ENCODE peak calls at places on chromosomes 4 and X, in ten cellular contexts. X is neural crest cell, L is cardiac fibroblast, T is breast epithelium, F is heart left ventricle, Q is Peyer's patch, Z is thoracic aorta, N is AG09319, E is mesothelial cell of epicardium, H is suprapubic skin. I is an unnamed sample.

GRCh38 chrX:20637351-20637750 is 370.6 kb upstream of the RPS6KA3 start:
- DNase-seq in T (no peak), N (no peak), X (no peak), F (no peak), Z (no peak), E (no peak), H (no peak), Q (no peak), L (no peak), I (no peak)

GRCh38 chrX:12890467-12890866 is 16.0 kb upstream of the TLR8 start:
- DNase-seq in X (no peak), L (peak; percentile 32), H (no peak), T (no peak), F (no peak), N (no peak), E (no peak), Z (no peak), Q (no peak), I (peak; percentile 39)

GRCh38 chr4:148399004-148399403 is 43.2 kb downstream of the NR3C2 start:
- DNase-seq in Q (no peak), F (no peak), E (no peak), H (no peak), L (no peak), Z (no peak), N (no peak), T (no peak), X (no peak), I (no peak)

GRCh38 chr4:17781072-17781830 is at the start of gene FAM184B:
- DNase-seq in N (no peak), Q (no peak), T (no peak), L (no peak), F (no peak), X (peak; percentile 12), E (peak; percentile 43), Z (no peak), H (no peak), I (no peak)

GRCh38 chrX:150570512-150570911 is 2.1 kb downstream of the MTM1 start:
- DNase-seq in Z (no peak), L (no peak), T (no peak), F (no peak), H (no peak), N (no peak), E (no peak), X (no peak), Q (no peak), I (peak; percentile 18)

GRCh38 chr4:11218692-11219091 is 210.0 kb downstream of the HS3ST1 start:
- DNase-seq in N (no peak), E (no peak), H (no peak), F (no peak), Q (no peak), L (no peak), X (no peak), T (no peak), Z (no peak), I (no peak)

GRCh38 chr4:186762865-186763264 is 39.2 kb upstream of the FAT1 start:
- DNase-seq in E (no peak), F (no peak), N (no peak), T (no peak), H (no peak), Q (no peak), L (no peak), Z (no peak), X (no peak), I (no peak)

GRCh38 chrX:17459008-17459407 is 84.0 kb downstream of the NHS start:
- DNase-seq in Q (no peak), T (no peak), F (no peak), E (no peak), Z (no peak), X (no peak), H (no peak), N (peak; percentile 88), L (peak; percentile 70), I (peak; percentile 69)

GRCh38 chrX:7263961-7264360 is 116.0 kb upstream of the PUDP start:
- DNase-seq in N (no peak), Q (no peak), X (no peak), L (no peak), H (no peak), E (no peak), T (peak; percentile 50), F (no peak), Z (no peak), I (no peak)

GRCh38 chr4:169846396-169846795 is 88.7 kb upstream of the HPF1 start:
- DNase-seq in H (no peak), Q (no peak), E (no peak), L (no peak), Z (no peak), N (no peak), X (no peak), F (no peak), T (no peak), I (no peak)

GRCh38 chrX:952816-953215 is 259.6 kb downstream of the CRLF2 start:
- DNase-seq in X (no peak), L (no peak), E (no peak), N (no peak), H (no peak), F (no peak), T (no peak), Q (no peak), Z (no peak), I (no peak)

GRCh38 chr4:108830509-108831244 is 67.8 kb upstream of the ETNPPL start:
- DNase-seq in F (peak; percentile 86), T (no peak), H (no peak), L (peak; percentile 58), X (no peak), N (no peak), E (peak; percentile 54), Z (no peak), Q (no peak), I (peak; percentile 57)

GRCh38 chrX:132369650-132370049 is 119.2 kb downstream of the MBNL3 start:
- DNase-seq in H (no peak), N (no peak), Q (no peak), E (no peak), T (no peak), X (no peak), F (no peak), L (no peak), Z (no peak), I (no peak)

GRCh38 chr4:76108467-76109181 is 34.1 kb downstream of the ART3 start:
- DNase-seq in T (no peak), X (no peak), H (no peak), N (no peak), Z (no peak), E (no peak), Q (no peak), F (no peak), L (peak; percentile 14), I (peak; percentile 29)

GRCh38 chrX:119156241-119156640 is 28.6 kb upstream of the KIAA1210 start:
- DNase-seq in F (no peak), Z (no peak), E (no peak), H (no peak), X (no peak), L (peak; percentile 0), N (no peak), Q (no peak), T (no peak), I (no peak)

GRCh38 chr4:158315706-158316105 is 105.4 kb downstream of the TMEM144 start:
- DNase-seq in H (no peak), T (no peak), E (no peak), L (peak; percentile 65), Q (no peak), X (no peak), F (no peak), N (peak; percentile 71), Z (no peak), I (peak; percentile 61)

GRCh38 chrX:48910926-48911406 is 480 bp downstream of the SLC35A2 start:
- DNase-seq in L (peak; percentile 43), H (no peak), F (no peak), Z (no peak), N (no peak), X (no peak), E (no peak), T (no peak), Q (no peak), I (peak; percentile 28)

GRCh38 chrX:48913605-48914366 is 2.3 kb upstream of the SLC35A2 start:
- DNase-seq in N (no peak), E (no peak), L (no peak), Q (no peak), H (no peak), Z (no peak), T (no peak), X (no peak), F (no peak), I (no peak)

GRCh38 chrX:48908600-48908999 is 2.8 kb downstream of the SLC35A2 start:
- DNase-seq in L (no peak), X (no peak), N (no peak), E (no peak), H (no peak), Q (no peak), T (no peak), F (no peak), Z (no peak), I (no peak)

GRCh38 chrX:48909703-48910102 is 1.7 kb downstream of the SLC35A2 start:
- DNase-seq in Z (no peak), F (no peak), N (no peak), Q (no peak), L (no peak), E (no peak), X (no peak), H (no peak), T (no peak), I (no peak)

GRCh38 chrX:48911407-48912182 is at the start of gene SLC35A2:
- DNase-seq in Q (peak; percentile 84), L (peak; percentile 61), Z (no peak), T (peak; percentile 84), X (peak; percentile 48), F (peak; percentile 78), N (no peak), H (peak; percentile 83), E (peak; percentile 86), I (peak; percentile 65)
- TF ChIP-seq CTCF in Q (no peak), L (no peak), Z (no peak), T (no peak), X (no peak), F (no peak), N (no peak), H (no peak), E (no peak), I (no peak)

GRCh38 chrX:63506320-63506719 is 155.2 kb upstream of the SPIN4 start:
- DNase-seq in T (no peak), Q (no peak), H (no peak), N (peak; percentile 16), X (no peak), F (no peak), Z (no peak), E (no peak), L (peak; percentile 61), I (peak; percentile 64)
- TF ChIP-seq CTCF in T (no peak), Q (no peak), H (no peak), N (peak; percentile 33), X (peak; percentile 56), F (peak; percentile 40), Z (no peak), E (no peak), L (no peak), I (peak; percentile 39)

GRCh38 chr4:79042079-79042674 is 102.9 kb upstream of the PAQR3 start:
- DNase-seq in L (peak; percentile 59), H (no peak), Q (no peak), F (no peak), T (no peak), X (no peak), N (no peak), E (no peak), Z (no peak), I (peak; percentile 59)
- TF ChIP-seq CTCF in L (peak; percentile 30), H (no peak), Q (peak; percentile 47), F (peak; percentile 70), T (peak; percentile 49), X (peak; percentile 76), N (peak; percentile 46), E (peak; percentile 6), Z (peak; percentile 63), I (peak; percentile 61)

GRCh38 chrX:88136328-88136727 is 610.7 kb upstream of the CPXCR1 start:
- DNase-seq in Q (no peak), X (no peak), L (no peak), N (no peak), E (no peak), Z (no peak), H (no peak), F (no peak), T (no peak), I (no peak)

GRCh38 chrX:88135735-88136134 is 611.3 kb upstream of the CPXCR1 start:
- DNase-seq in Z (no peak), E (no peak), Q (no peak), L (no peak), N (no peak), H (no peak), F (no peak), X (no peak), T (no peak), I (peak; percentile 1)
- TF ChIP-seq CTCF in Z (no peak), E (peak; percentile 34), Q (no peak), L (no peak), N (no peak), H (no peak), F (no peak), X (peak; percentile 69), T (no peak), I (no peak)